ENCODE peak calls at places on chromosomes 16 and 17, in nine cellular contexts. F is right lobe of liver, I is Peyer's patch, N is stomach, G is prostate gland, P is IMR-90, Q is A549, O is suprapubic skin, A is body of pancreas. R is an unnamed sample.

GRCh38 chr17:17890773-17891759 is 54.3 kb upstream of the SREBF1 start:
- DNase-seq in N (peak; percentile 57), A (peak; percentile 64), G (no peak), F (peak; percentile 66), Q (peak; percentile 91), P (peak; percentile 72), O (no peak), I (peak; percentile 75), R (no peak)

GRCh38 chr16:50436271-50436670 is 67.5 kb upstream of the BRD7 start:
- DNase-seq in A (no peak), P (no peak), O (no peak), I (no peak), Q (no peak), F (no peak), N (no peak), G (no peak), R (no peak)

GRCh38 chr16:72739577-72739976 is 308.4 kb downstream of the ZFHX3 start:
- DNase-seq in F (no peak), O (no peak), Q (no peak), A (no peak), P (peak; percentile 56), N (no peak), G (no peak), I (no peak), R (no peak)

GRCh38 chr16:87096746-87097145 is 220.4 kb downstream of the C16orf95 start:
- DNase-seq in G (no peak), A (peak; percentile 77), P (no peak), N (no peak), I (no peak), O (no peak), Q (no peak), F (no peak), R (no peak)

GRCh38 chr16:51050379-51050710 is 100.7 kb downstream of the SALL1 start:
- DNase-seq in F (peak; percentile 30), I (no peak), Q (no peak), O (no peak), G (no peak), A (no peak), N (no peak), P (no peak), R (no peak)

GRCh38 chr16:81440888-81441663 is 3.5 kb upstream of the CMIP start:
- DNase-seq in Q (no peak), A (no peak), F (no peak), G (no peak), P (no peak), N (no peak), I (no peak), O (no peak), R (no peak)

GRCh38 chr17:14333506-14333905 is 32.6 kb downstream of the HS3ST3B1 start:
- DNase-seq in I (no peak), Q (no peak), P (no peak), F (no peak), N (no peak), A (no peak), O (no peak), G (no peak), R (no peak)

GRCh38 chr17:73639926-73640325 is 4.3 kb downstream of the SDK2 start:
- DNase-seq in G (peak; percentile 79), A (peak; percentile 19), O (peak; percentile 11), I (no peak), F (no peak), Q (no peak), P (no peak), N (peak; percentile 24), R (no peak)

GRCh38 chr17:82795615-82796014 is 43.8 kb downstream of the TBCD start:
- DNase-seq in Q (no peak), F (no peak), A (no peak), N (no peak), P (no peak), O (no peak), I (no peak), G (no peak), R (no peak)

GRCh38 chr17:565506-565905 is 149.1 kb downstream of the VPS53 start:
- DNase-seq in I (no peak), Q (no peak), A (no peak), N (no peak), F (no peak), P (no peak), G (no peak), O (no peak), R (no peak)

GRCh38 chr16:49352923-49353322 is 20.7 kb upstream of the C16orf78 start:
- DNase-seq in P (no peak), I (no peak), N (no peak), A (peak; percentile 12), O (no peak), G (no peak), F (no peak), Q (no peak), R (no peak)
- TF ChIP-seq CTCF in P (peak; percentile 20), I (no peak), N (no peak), A (no peak), O (no peak), G (no peak), F (no peak), Q (no peak), R (no peak)

GRCh38 chr16:75109732-75110243 is 6.8 kb downstream of the LDHD start:
- DNase-seq in I (peak; percentile 70), P (no peak), G (no peak), O (no peak), N (peak; percentile 69), F (peak; percentile 62), A (peak; percentile 51), Q (no peak), R (peak; percentile 95)
- H3K4me3 ChIP-seq in I (no peak overlapping the region), P (no peak overlapping the region), G (no peak overlapping the region), O (no peak overlapping the region), N (no peak overlapping the region), F (no peak overlapping the region), A (no peak overlapping the region), Q (no peak overlapping the region), R (peak overlapping the region; percentile 38)

DNA sequence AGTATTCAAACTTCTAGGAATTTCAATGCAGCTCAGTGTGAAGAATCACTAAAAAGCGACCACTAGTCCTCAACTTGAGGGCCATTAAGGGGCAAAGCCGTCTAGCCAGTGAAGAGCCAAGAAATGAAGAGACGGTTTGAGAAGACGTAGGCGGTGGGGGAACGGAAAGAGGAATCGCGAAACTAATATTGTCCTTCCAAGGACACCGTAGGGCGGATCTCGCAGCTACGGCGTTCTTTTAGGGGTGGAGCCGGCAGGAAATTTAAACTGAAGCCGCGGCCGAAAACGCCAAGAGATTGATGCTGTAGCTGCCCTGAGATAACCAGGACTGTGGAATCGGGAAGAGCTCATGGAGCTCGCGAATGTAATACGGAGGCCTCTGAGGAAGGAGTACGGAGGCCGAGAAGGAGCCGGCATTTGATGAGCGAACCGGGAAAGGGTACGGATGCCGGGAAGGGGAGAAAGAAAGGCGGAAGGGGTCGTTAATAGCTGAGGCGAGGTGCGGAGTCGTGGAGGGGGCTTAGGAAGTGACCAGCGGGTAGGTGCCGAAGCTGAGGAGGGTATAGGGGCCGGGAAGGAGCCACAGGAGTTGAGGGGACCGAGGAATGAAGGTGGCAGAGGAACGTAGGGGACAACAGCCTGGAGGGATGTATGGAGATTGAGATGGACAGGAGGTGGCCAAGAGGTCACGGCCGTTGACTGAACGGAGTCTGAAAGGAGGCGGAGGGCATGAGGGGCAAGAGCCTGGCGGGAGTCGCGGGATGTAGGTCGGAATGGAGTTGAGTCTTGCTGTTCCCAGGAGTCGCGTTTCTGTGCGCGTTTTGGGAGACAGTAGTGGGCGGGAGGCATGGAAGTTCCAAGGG is at the start of gene DBF4B:
- DNase-seq in I (peak; percentile 93), O (peak; percentile 87), P (peak; percentile 92), N (peak; percentile 77), Q (peak; percentile 99), G (peak; percentile 81), F (peak; percentile 70), A (peak; percentile 83), R (peak; percentile 67)
- TF ChIP-seq POLR2A in I (no peak), O (no peak), P (no peak), N (no peak), Q (peak; percentile 57), G (peak; percentile 11), F (no peak), A (no peak), R (no peak)

GRCh38 chr17:58520843-58521430 is 6.5 kb upstream of the MTMR4 start:
- DNase-seq in N (no peak), A (peak; percentile 12), G (no peak), I (no peak), Q (no peak), P (peak; percentile 13), O (no peak), F (no peak), R (no peak)
- TF ChIP-seq CTCF in N (no peak), A (no peak), G (no peak), I (peak; percentile 52), Q (no peak), P (peak; percentile 40), O (no peak), F (peak; percentile 26), R (peak; percentile 7)

GRCh38 chr17:71899317-71899716 is 221.5 kb upstream of the SOX9 start:
- DNase-seq in F (no peak), P (peak; percentile 59), O (no peak), A (no peak), Q (no peak), N (no peak), I (no peak), G (no peak), R (no peak)
- H3K4me3 ChIP-seq in F (no peak overlapping the region), P (no peak overlapping the region), O (no peak overlapping the region), A (no peak overlapping the region), Q (no peak overlapping the region), N (no peak overlapping the region), I (no peak overlapping the region), G (no peak overlapping the region), R (no peak overlapping the region)

R was measured in gastrocnemius medialis.